ENCODE peak calls at places on chromosome 15, in ten cellular contexts. B is HEK293T; J is frontal cortex; M is activated gamma-delta T cell treated with Interleukin-2 at 50 U/mL for 16 hours; K is effector memory CD8-positive, alpha-beta T cell; I is mucosa of descending colon; D is fibroblast of the aortic adventitia; V is stimulated activated naive CD4-positive, alpha-beta T cell treated with Interleukin-2 at 50 U/mL for 16 hours; T is ACHN; X is transverse colon. S is an unnamed sample.

GRCh38 chr15:56737791-56738190 is 4.5 kb upstream of the ZNF280D start:
- DNase-seq in M (no peak), K (no peak), V (no peak), D (no peak), J (no peak), T (no peak), I (no peak), X (no peak), B (no peak), S (no peak)

GRCh38 chr15:90402230-90402629 is 14.2 kb downstream of the IQGAP1 start:
- DNase-seq in J (no peak), D (peak; percentile 90), K (no peak), I (peak; percentile 28), M (no peak), B (no peak), V (no peak), T (peak; percentile 64), X (no peak), S (no peak)

GRCh38 chr15:100030586-100031249 is 297.5 kb upstream of the LYSMD4 start:
- DNase-seq in X (no peak), V (no peak), M (no peak), T (no peak), K (no peak), I (no peak), B (no peak), J (no peak), D (no peak), S (no peak)

GRCh38 chr15:35657679-35658201 is 111.8 kb upstream of the DPH6 start:
- DNase-seq in T (no peak), V (no peak), K (no peak), J (no peak), B (no peak), X (no peak), M (no peak), I (no peak), D (peak; percentile 58), S (no peak)

GRCh38 chr15:20642054-20642767 is 100.6 kb upstream of the GOLGA6L6 start:
- DNase-seq in K (no peak), I (no peak), V (no peak), T (no peak), J (no peak), X (no peak), B (no peak), M (no peak), D (no peak), S (no peak)

GRCh38 chr15:68370768-68371151 is 61.2 kb downstream of the ITGA11 start:
- DNase-seq in T (no peak), M (no peak), B (no peak), X (no peak), D (no peak), K (no peak), J (no peak), I (no peak), V (no peak), S (no peak)

GRCh38 chr15:43799945-43800285 is at the start of gene SERINC4:
- DNase-seq in V (no peak), X (no peak), B (no peak), K (no peak), J (no peak), T (no peak), I (no peak), M (no peak), D (no peak), S (no peak)

GRCh38 chr15:88476635-88477038 is 9.1 kb downstream of the MRPS11 start:
- DNase-seq in T (peak; percentile 47), K (no peak), D (peak; percentile 74), J (peak; percentile 37), M (no peak), B (peak; percentile 70), X (no peak), V (no peak), I (peak; percentile 28), S (peak; percentile 45)

GRCh38 chr15:40957581-40958051 is 4.3 kb downstream of the CHAC1 start:
- DNase-seq in J (no peak), K (no peak), M (no peak), V (no peak), B (no peak), T (no peak), D (peak; percentile 19), I (peak; percentile 64), X (peak; percentile 62), S (peak; percentile 88)

GRCh38 chr15:59632714-59633113 is 21.1 kb downstream of the GCNT3 start:
- DNase-seq in K (no peak), J (no peak), I (no peak), D (no peak), V (no peak), X (no peak), B (peak; percentile 25), M (no peak), T (peak; percentile 50), S (no peak)

GRCh38 chr15:29994284-29994683 is 88.5 kb upstream of the GOLGA8J start:
- DNase-seq in M (no peak), B (no peak), V (no peak), T (no peak), D (no peak), X (no peak), J (no peak), I (no peak), K (no peak), S (no peak)

GRCh38 chr15:99440029-99440428 is 125.8 kb upstream of the MEF2A start:
- DNase-seq in V (no peak), I (peak; percentile 1), K (no peak), M (peak; percentile 2), X (no peak), B (no peak), T (no peak), J (no peak), D (no peak), S (peak; percentile 11)

GRCh38 chr15:47513496-47513895 is 203.8 kb upstream of the SEMA6D start:
- DNase-seq in M (no peak), J (no peak), X (no peak), D (peak; percentile 43), V (no peak), K (no peak), B (no peak), T (no peak), I (no peak), S (no peak)

GRCh38 chr15:39878401-39878775 is 41.7 kb downstream of the GPR176 start:
- DNase-seq in T (no peak), V (no peak), J (no peak), B (no peak), D (peak; percentile 80), M (no peak), X (no peak), I (no peak), K (no peak), S (no peak)

GRCh38 chr15:27412413-27412812 is 441.4 kb downstream of the GABRG3 start:
- DNase-seq in M (no peak), I (no peak), D (no peak), T (no peak), K (no peak), X (no peak), B (no peak), J (no peak), V (no peak), S (no peak)

GRCh38 chr15:89007989-89008388 is 80.3 kb upstream of the ABHD2 start:
- DNase-seq in X (no peak), T (no peak), D (no peak), V (no peak), I (no peak), M (no peak), J (no peak), B (no peak), K (no peak), S (no peak)

GRCh38 chr15:80785811-80786354 is 6.7 kb downstream of the CEMIP start:
- DNase-seq in X (no peak), B (no peak), V (no peak), J (no peak), D (peak; percentile 4), K (no peak), T (no peak), I (no peak), M (no peak), S (no peak)

GRCh38 chr15:71812966-71813722 is 2.8 kb downstream of the NR2E3 start:
- DNase-seq in X (no peak), B (no peak), T (no peak), K (no peak), D (no peak), J (no peak), M (no peak), I (no peak), V (no peak), S (no peak)

GRCh38 chr15:73387507-73388255 is 18.9 kb upstream of the HCN4 start:
- DNase-seq in X (no peak), K (no peak), M (no peak), I (no peak), D (peak; percentile 38), T (no peak), V (no peak), J (no peak), B (no peak), S (no peak)

GRCh38 chr15:47820780-47821319 is 103.5 kb downstream of the SEMA6D start:
- DNase-seq in M (no peak), D (peak; percentile 70), V (no peak), K (no peak), I (peak; percentile 13), T (no peak), X (no peak), J (no peak), B (no peak), S (no peak)

GRCh38 chr15:59388670-59389069 is 16.0 kb upstream of the MYO1E start:
- DNase-seq in M (no peak), X (no peak), D (peak; percentile 70), T (no peak), K (no peak), V (no peak), B (no peak), I (no peak), J (no peak), S (no peak)